ENCODE peak calls at places on chromosomes 5 and 9, in eight cellular contexts. One of them, this sample, is unnamed.

GRCh38 chr5:1526151-1526631 is 2.4 kb upstream of the LPCAT1 start:
- DNase-seq in GM12892: no peak
- DNase-seq in Caki2: no peak
- DNase-seq in H4: no peak
- DNase-seq in fibroblast of lung: no peak
- DNase-seq in neuronal stem cell: no peak
- DNase-seq in activated naive CD4-positive, alpha-beta T cell: no peak
- DNase-seq in fibroblast of pulmonary artery: no peak
- DNase-seq in this sample: no peak

GRCh38 chr9:132849168-132849831 is 28.8 kb downstream of the AK8 start:
- DNase-seq in H4: no peak
- DNase-seq in fibroblast of lung: no peak
- DNase-seq in activated naive CD4-positive, alpha-beta T cell: peak; percentile 2
- DNase-seq in Caki2: no peak
- DNase-seq in GM12892: no peak
- DNase-seq in neuronal stem cell: no peak
- DNase-seq in fibroblast of pulmonary artery: peak; percentile 33
- DNase-seq in this sample: no peak

GRCh38 chr9:122389799-122390481 is 19.1 kb downstream of the PTGS1 start:
- DNase-seq in fibroblast of lung: peak; percentile 48
- DNase-seq in neuronal stem cell: no peak
- DNase-seq in activated naive CD4-positive, alpha-beta T cell: no peak
- DNase-seq in fibroblast of pulmonary artery: no peak
- DNase-seq in GM12892: no peak
- DNase-seq in Caki2: no peak
- DNase-seq in H4: peak; percentile 42
- DNase-seq in this sample: no peak

GRCh38 chr9:107711528-107711927 is 222.0 kb upstream of the KLF4 start:
- DNase-seq in neuronal stem cell: no peak
- DNase-seq in fibroblast of lung: peak; percentile 89
- DNase-seq in activated naive CD4-positive, alpha-beta T cell: no peak
- DNase-seq in GM12892: no peak
- DNase-seq in Caki2: peak; percentile 83
- DNase-seq in H4: peak; percentile 85
- DNase-seq in fibroblast of pulmonary artery: peak; percentile 94
- DNase-seq in this sample: peak; percentile 96

GRCh38 chr9:132026932-132027585 is 52.6 kb downstream of the MED27 start:
- DNase-seq in GM12892: no peak
- DNase-seq in activated naive CD4-positive, alpha-beta T cell: no peak
- DNase-seq in H4: peak; percentile 32
- DNase-seq in fibroblast of pulmonary artery: peak; percentile 30
- DNase-seq in Caki2: peak; percentile 70
- DNase-seq in neuronal stem cell: no peak
- DNase-seq in fibroblast of lung: peak; percentile 82
- DNase-seq in this sample: no peak

GRCh38 chr9:108654566-108654965 is 201.2 kb downstream of the ACTL7B start:
- DNase-seq in neuronal stem cell: no peak
- DNase-seq in Caki2: no peak
- DNase-seq in fibroblast of lung: no peak
- DNase-seq in fibroblast of pulmonary artery: peak; percentile 7
- DNase-seq in H4: no peak
- DNase-seq in activated naive CD4-positive, alpha-beta T cell: no peak
- DNase-seq in GM12892: no peak
- DNase-seq in this sample: peak; percentile 40

GRCh38 chr5:127684722-127685467 is 18.3 kb upstream of the CCDC192 start:
- DNase-seq in activated naive CD4-positive, alpha-beta T cell: no peak
- DNase-seq in neuronal stem cell: no peak
- DNase-seq in fibroblast of pulmonary artery: no peak
- DNase-seq in H4: no peak
- DNase-seq in GM12892: no peak
- DNase-seq in Caki2: no peak
- DNase-seq in fibroblast of lung: no peak
- DNase-seq in this sample: no peak

GRCh38 chr5:137395011-137395755 is 103.9 kb downstream of the SPOCK1 start:
- DNase-seq in Caki2: peak; percentile 91
- DNase-seq in fibroblast of lung: peak; percentile 80
- DNase-seq in neuronal stem cell: no peak
- DNase-seq in H4: peak; percentile 36
- DNase-seq in GM12892: no peak
- DNase-seq in activated naive CD4-positive, alpha-beta T cell: no peak
- DNase-seq in fibroblast of pulmonary artery: no peak
- DNase-seq in this sample: peak; percentile 62

GRCh38 chr5:108989761-108990392 is 242.2 kb downstream of the FER start:
- DNase-seq in activated naive CD4-positive, alpha-beta T cell: no peak
- DNase-seq in H4: no peak
- DNase-seq in Caki2: no peak
- DNase-seq in GM12892: no peak
- DNase-seq in fibroblast of lung: peak; percentile 4
- DNase-seq in neuronal stem cell: no peak
- DNase-seq in fibroblast of pulmonary artery: peak; percentile 7
- DNase-seq in this sample: peak; percentile 16

GRCh38 chr5:10977011-10977410 is 216.0 kb upstream of the DAP start:
- DNase-seq in fibroblast of pulmonary artery: no peak
- DNase-seq in activated naive CD4-positive, alpha-beta T cell: no peak
- DNase-seq in neuronal stem cell: no peak
- DNase-seq in Caki2: no peak
- DNase-seq in fibroblast of lung: no peak
- DNase-seq in H4: no peak
- DNase-seq in GM12892: no peak
- DNase-seq in this sample: no peak

GRCh38 chr9:112299514-112299913 is 33.9 kb downstream of the PTBP3 start:
- DNase-seq in neuronal stem cell: no peak
- DNase-seq in H4: no peak
- DNase-seq in GM12892: no peak
- DNase-seq in activated naive CD4-positive, alpha-beta T cell: no peak
- DNase-seq in fibroblast of pulmonary artery: peak; percentile 79
- DNase-seq in fibroblast of lung: peak; percentile 61
- DNase-seq in Caki2: peak; percentile 40
- DNase-seq in this sample: peak; percentile 84

GRCh38 chr9:90921104-90921503 is 119.5 kb downstream of the SYK start:
- DNase-seq in fibroblast of lung: no peak
- DNase-seq in Caki2: no peak
- DNase-seq in fibroblast of pulmonary artery: peak; percentile 22
- DNase-seq in GM12892: no peak
- DNase-seq in neuronal stem cell: no peak
- DNase-seq in H4: no peak
- DNase-seq in activated naive CD4-positive, alpha-beta T cell: no peak
- DNase-seq in this sample: no peak

GRCh38 chr9:124015091-124015660 is 3.6 kb downstream of the LHX2 start:
- DNase-seq in GM12892: no peak
- DNase-seq in H4: no peak
- DNase-seq in fibroblast of lung: no peak
- DNase-seq in Caki2: no peak
- DNase-seq in fibroblast of pulmonary artery: no peak
- DNase-seq in activated naive CD4-positive, alpha-beta T cell: no peak
- DNase-seq in neuronal stem cell: no peak
- DNase-seq in this sample: no peak

GRCh38 chr9:89613912-89614311 is 9.1 kb downstream of the GADD45G start:
- DNase-seq in fibroblast of lung: no peak
- DNase-seq in GM12892: no peak
- DNase-seq in fibroblast of pulmonary artery: no peak
- DNase-seq in activated naive CD4-positive, alpha-beta T cell: no peak
- DNase-seq in Caki2: no peak
- DNase-seq in H4: no peak
- DNase-seq in neuronal stem cell: no peak
- DNase-seq in this sample: no peak

GRCh38 chr5:14296533-14297331 is 153.6 kb downstream of the TRIO start:
- DNase-seq in Caki2: no peak
- DNase-seq in neuronal stem cell: no peak
- DNase-seq in fibroblast of lung: peak; percentile 42
- DNase-seq in H4: no peak
- DNase-seq in activated naive CD4-positive, alpha-beta T cell: no peak
- DNase-seq in fibroblast of pulmonary artery: no peak
- DNase-seq in GM12892: no peak
- DNase-seq in this sample: peak; percentile 31

GRCh38 chr9:136902259-136902821 is 16.0 kb downstream of the TRAF2 start:
- DNase-seq in Caki2: peak; percentile 93
- DNase-seq in H4: peak; percentile 69
- DNase-seq in activated naive CD4-positive, alpha-beta T cell: peak; percentile 40
- DNase-seq in fibroblast of pulmonary artery: peak; percentile 61
- DNase-seq in GM12892: peak; percentile 86
- DNase-seq in fibroblast of lung: peak; percentile 76
- DNase-seq in neuronal stem cell: no peak
- DNase-seq in this sample: peak; percentile 58

GRCh38 chr5:97297063-97297715 is 114.1 kb upstream of the RIOK2 start:
- DNase-seq in neuronal stem cell: peak; percentile 37
- DNase-seq in activated naive CD4-positive, alpha-beta T cell: no peak
- DNase-seq in GM12892: peak; percentile 12
- DNase-seq in fibroblast of lung: peak; percentile 5
- DNase-seq in Caki2: peak; percentile 1
- DNase-seq in H4: peak; percentile 64
- DNase-seq in fibroblast of pulmonary artery: peak; percentile 38
- DNase-seq in this sample: peak; percentile 40

GRCh38 chr5:5886812-5887486 is 464.5 kb downstream of the ICE1 start:
- DNase-seq in H4: no peak
- DNase-seq in fibroblast of pulmonary artery: no peak
- DNase-seq in fibroblast of lung: no peak
- DNase-seq in GM12892: peak; percentile 75
- DNase-seq in neuronal stem cell: peak; percentile 15
- DNase-seq in activated naive CD4-positive, alpha-beta T cell: peak; percentile 2
- DNase-seq in Caki2: no peak
- DNase-seq in this sample: no peak

GRCh38 chr5:78326930-78327329 is 32.4 kb upstream of the AP3B1 start:
- DNase-seq in fibroblast of lung: no peak
- DNase-seq in H4: no peak
- DNase-seq in GM12892: no peak
- DNase-seq in Caki2: no peak
- DNase-seq in neuronal stem cell: no peak
- DNase-seq in fibroblast of pulmonary artery: no peak
- DNase-seq in activated naive CD4-positive, alpha-beta T cell: no peak
- DNase-seq in this sample: no peak

GRCh38 chr5:174910245-174910737 is 185.9 kb downstream of the MSX2 start:
- DNase-seq in fibroblast of pulmonary artery: peak; percentile 49
- DNase-seq in H4: peak; percentile 71
- DNase-seq in GM12892: peak; percentile 44
- DNase-seq in Caki2: peak; percentile 52
- DNase-seq in activated naive CD4-positive, alpha-beta T cell: no peak
- DNase-seq in fibroblast of lung: peak; percentile 27
- DNase-seq in neuronal stem cell: peak; percentile 67
- DNase-seq in this sample: peak; percentile 44

GRCh38 chr5:150320048-150320555 is 17.4 kb upstream of the ARSI start:
- DNase-seq in fibroblast of pulmonary artery: peak; percentile 73
- DNase-seq in Caki2: peak; percentile 91
- DNase-seq in H4: peak; percentile 98
- DNase-seq in neuronal stem cell: no peak
- DNase-seq in activated naive CD4-positive, alpha-beta T cell: no peak
- DNase-seq in fibroblast of lung: peak; percentile 90
- DNase-seq in GM12892: no peak
- DNase-seq in this sample: peak; percentile 94

GRCh38 chr9:131951905-131952304 is 127.8 kb downstream of the MED27 start:
- DNase-seq in H4: no peak
- DNase-seq in fibroblast of lung: peak; percentile 31
- DNase-seq in activated naive CD4-positive, alpha-beta T cell: no peak
- DNase-seq in fibroblast of pulmonary artery: peak; percentile 43
- DNase-seq in GM12892: no peak
- DNase-seq in Caki2: no peak
- DNase-seq in neuronal stem cell: no peak
- DNase-seq in this sample: peak; percentile 68

GRCh38 chr5:116970318-116970717 is 395.7 kb upstream of the SEMA6A start:
- DNase-seq in H4: peak; percentile 61
- DNase-seq in activated naive CD4-positive, alpha-beta T cell: no peak
- DNase-seq in fibroblast of pulmonary artery: no peak
- DNase-seq in GM12892: no peak
- DNase-seq in neuronal stem cell: no peak
- DNase-seq in Caki2: no peak
- DNase-seq in fibroblast of lung: no peak
- DNase-seq in this sample: peak; percentile 0

GRCh38 chr9:2559212-2560152 is 62.1 kb upstream of the VLDLR start:
- DNase-seq in Caki2: no peak
- DNase-seq in neuronal stem cell: no peak
- DNase-seq in GM12892: no peak
- DNase-seq in fibroblast of lung: peak; percentile 98
- DNase-seq in fibroblast of pulmonary artery: peak; percentile 97
- DNase-seq in H4: peak; percentile 69
- DNase-seq in activated naive CD4-positive, alpha-beta T cell: no peak
- DNase-seq in this sample: peak; percentile 92

GRCh38 chr5:179381691-179382090 is 36.4 kb upstream of the ADAMTS2 start:
- DNase-seq in Caki2: no peak
- DNase-seq in H4: no peak
- DNase-seq in fibroblast of lung: no peak
- DNase-seq in GM12892: no peak
- DNase-seq in activated naive CD4-positive, alpha-beta T cell: no peak
- DNase-seq in fibroblast of pulmonary artery: no peak
- DNase-seq in neuronal stem cell: no peak
- DNase-seq in this sample: no peak

GRCh38 chr5:171863928-171864327 is 78.3 kb downstream of the SMIM23 start:
- DNase-seq in activated naive CD4-positive, alpha-beta T cell: no peak
- DNase-seq in GM12892: no peak
- DNase-seq in H4: no peak
- DNase-seq in neuronal stem cell: no peak
- DNase-seq in Caki2: no peak
- DNase-seq in fibroblast of pulmonary artery: peak; percentile 49
- DNase-seq in fibroblast of lung: peak; percentile 96
- DNase-seq in this sample: peak; percentile 88

GRCh38 chr9:123421801-123422455 is 65.9 kb downstream of the CRB2 start:
- DNase-seq in fibroblast of lung: no peak
- DNase-seq in neuronal stem cell: no peak
- DNase-seq in activated naive CD4-positive, alpha-beta T cell: no peak
- DNase-seq in GM12892: no peak
- DNase-seq in fibroblast of pulmonary artery: no peak
- DNase-seq in H4: no peak
- DNase-seq in Caki2: no peak
- DNase-seq in this sample: no peak

GRCh38 chr9:68949271-68950000 is 64.5 kb downstream of the PRKACG start:
- DNase-seq in neuronal stem cell: no peak
- DNase-seq in H4: no peak
- DNase-seq in GM12892: no peak
- DNase-seq in fibroblast of lung: no peak
- DNase-seq in activated naive CD4-positive, alpha-beta T cell: peak; percentile 18
- DNase-seq in Caki2: no peak
- DNase-seq in fibroblast of pulmonary artery: peak; percentile 31
- DNase-seq in this sample: peak; percentile 14

GRCh38 chr5:22852807-22853670 is at the start of gene CDH12:
- DNase-seq in GM12892: no peak
- DNase-seq in Caki2: no peak
- DNase-seq in activated naive CD4-positive, alpha-beta T cell: no peak
- DNase-seq in neuronal stem cell: peak; percentile 50
- DNase-seq in fibroblast of pulmonary artery: no peak
- DNase-seq in fibroblast of lung: no peak
- DNase-seq in H4: no peak
- DNase-seq in this sample: no peak

This sample was measured in fibroblast of mammary gland.